ENCODE peak calls at places on chromosomes 5 and 9, in ten cellular contexts. One of them, this sample, is unnamed.

GRCh38 chr5:74510476-74510875 is 130.1 kb downstream of the ENC1 start:
- DNase-seq in bronchial epithelial cell: no peak
- DNase-seq in BJ: no peak
- DNase-seq in esophagus muscularis mucosa: no peak
- DNase-seq in cardiac muscle cell: no peak
- DNase-seq in fibroblast of lung: no peak
- DNase-seq in mesendoderm: no peak
- DNase-seq in aorta: no peak
- DNase-seq in astrocyte: no peak
- DNase-seq in Panc1: no peak
- DNase-seq in this sample: no peak

GRCh38 chr9:34771023-34771422 is 61.1 kb upstream of the CCL21 start:
- DNase-seq in Panc1: no peak
- DNase-seq in bronchial epithelial cell: peak; percentile 89
- DNase-seq in astrocyte: no peak
- DNase-seq in mesendoderm: no peak
- DNase-seq in fibroblast of lung: no peak
- DNase-seq in aorta: no peak
- DNase-seq in esophagus muscularis mucosa: no peak
- DNase-seq in cardiac muscle cell: peak; percentile 3
- DNase-seq in BJ: no peak
- DNase-seq in this sample: no peak

GRCh38 chr9:107144475-107144874 is 138.6 kb upstream of the RAD23B start:
- DNase-seq in cardiac muscle cell: no peak
- DNase-seq in BJ: no peak
- DNase-seq in esophagus muscularis mucosa: no peak
- DNase-seq in mesendoderm: no peak
- DNase-seq in bronchial epithelial cell: no peak
- DNase-seq in astrocyte: no peak
- DNase-seq in aorta: no peak
- DNase-seq in Panc1: no peak
- DNase-seq in fibroblast of lung: no peak
- DNase-seq in this sample: no peak

GRCh38 chr5:73994963-73995362 is 369.0 kb downstream of the ARHGEF28 start:
- DNase-seq in BJ: no peak
- DNase-seq in Panc1: no peak
- DNase-seq in aorta: no peak
- DNase-seq in cardiac muscle cell: no peak
- DNase-seq in esophagus muscularis mucosa: peak; percentile 17
- DNase-seq in astrocyte: no peak
- DNase-seq in bronchial epithelial cell: peak; percentile 95
- DNase-seq in mesendoderm: peak; percentile 42
- DNase-seq in fibroblast of lung: no peak
- DNase-seq in this sample: no peak

GRCh38 chr5:150313501-150313900 is 10.8 kb upstream of the ARSI start:
- DNase-seq in esophagus muscularis mucosa: no peak
- DNase-seq in astrocyte: no peak
- DNase-seq in Panc1: no peak
- DNase-seq in bronchial epithelial cell: no peak
- DNase-seq in BJ: no peak
- DNase-seq in cardiac muscle cell: no peak
- DNase-seq in aorta: no peak
- DNase-seq in mesendoderm: no peak
- DNase-seq in fibroblast of lung: no peak
- DNase-seq in this sample: no peak

GRCh38 chr5:62082370-62082778 is 223.6 kb upstream of the KIF2A start:
- DNase-seq in fibroblast of lung: peak; percentile 76
- DNase-seq in bronchial epithelial cell: peak; percentile 89
- DNase-seq in Panc1: peak; percentile 5
- DNase-seq in astrocyte: peak; percentile 69
- DNase-seq in mesendoderm: no peak
- DNase-seq in aorta: no peak
- DNase-seq in esophagus muscularis mucosa: no peak
- DNase-seq in cardiac muscle cell: no peak
- DNase-seq in BJ: peak; percentile 28
- DNase-seq in this sample: no peak

GRCh38 chr5:127517110-127517479 is 345 bp upstream of the PRRC1 start:
- DNase-seq in fibroblast of lung: peak; percentile 52
- DNase-seq in mesendoderm: no peak
- DNase-seq in bronchial epithelial cell: peak; percentile 11
- DNase-seq in astrocyte: peak; percentile 43
- DNase-seq in aorta: no peak
- DNase-seq in esophagus muscularis mucosa: no peak
- DNase-seq in Panc1: peak; percentile 18
- DNase-seq in BJ: no peak
- DNase-seq in cardiac muscle cell: no peak
- DNase-seq in this sample: no peak

GRCh38 chr5:87541033-87541432 is 128.3 kb upstream of the CCNH start:
- DNase-seq in cardiac muscle cell: peak; percentile 66
- DNase-seq in esophagus muscularis mucosa: no peak
- DNase-seq in BJ: no peak
- DNase-seq in astrocyte: peak; percentile 87
- DNase-seq in mesendoderm: peak; percentile 62
- DNase-seq in aorta: no peak
- DNase-seq in fibroblast of lung: peak; percentile 90
- DNase-seq in Panc1: no peak
- DNase-seq in bronchial epithelial cell: peak; percentile 55
- DNase-seq in this sample: no peak

GRCh38 chr5:136382071-136382470 is 16.7 kb upstream of the TRPC7 start:
- DNase-seq in fibroblast of lung: no peak
- DNase-seq in esophagus muscularis mucosa: no peak
- DNase-seq in mesendoderm: peak; percentile 81
- DNase-seq in bronchial epithelial cell: no peak
- DNase-seq in astrocyte: no peak
- DNase-seq in aorta: no peak
- DNase-seq in Panc1: no peak
- DNase-seq in BJ: no peak
- DNase-seq in cardiac muscle cell: no peak
- DNase-seq in this sample: no peak

GRCh38 chr9:95670122-95670521 is 153.4 kb upstream of the PTCH1 start:
- DNase-seq in Panc1: no peak
- DNase-seq in esophagus muscularis mucosa: peak; percentile 60
- DNase-seq in aorta: no peak
- DNase-seq in bronchial epithelial cell: no peak
- DNase-seq in fibroblast of lung: no peak
- DNase-seq in BJ: no peak
- DNase-seq in astrocyte: no peak
- DNase-seq in cardiac muscle cell: no peak
- DNase-seq in mesendoderm: no peak
- DNase-seq in this sample: no peak

GRCh38 chr9:86741311-86742215 is 205.7 kb downstream of the GAS1 start:
- DNase-seq in astrocyte: peak; percentile 81
- DNase-seq in aorta: no peak
- DNase-seq in mesendoderm: peak; percentile 94
- DNase-seq in BJ: no peak
- DNase-seq in Panc1: no peak
- DNase-seq in fibroblast of lung: peak; percentile 82
- DNase-seq in cardiac muscle cell: peak; percentile 65
- DNase-seq in bronchial epithelial cell: peak; percentile 100
- DNase-seq in esophagus muscularis mucosa: no peak
- DNase-seq in this sample: no peak

GRCh38 chr9:19049872-19050636 is 827 bp downstream of the RRAGA start:
- DNase-seq in fibroblast of lung: peak; percentile 63
- DNase-seq in astrocyte: peak; percentile 58
- DNase-seq in Panc1: no peak
- DNase-seq in aorta: no peak
- DNase-seq in cardiac muscle cell: peak; percentile 53
- DNase-seq in BJ: no peak
- DNase-seq in bronchial epithelial cell: peak; percentile 20
- DNase-seq in mesendoderm: peak; percentile 41
- DNase-seq in esophagus muscularis mucosa: no peak
- DNase-seq in this sample: no peak

GRCh38 chr9:4293293-4293931 is 6.5 kb downstream of the GLIS3 start:
- DNase-seq in astrocyte: peak; percentile 99
- DNase-seq in Panc1: no peak
- DNase-seq in mesendoderm: peak; percentile 72
- DNase-seq in bronchial epithelial cell: peak; percentile 95
- DNase-seq in esophagus muscularis mucosa: peak; percentile 79
- DNase-seq in aorta: no peak
- DNase-seq in fibroblast of lung: peak; percentile 99
- DNase-seq in BJ: peak; percentile 95
- DNase-seq in cardiac muscle cell: peak; percentile 91
- DNase-seq in this sample: no peak

GRCh38 chr5:2149196-2149541 is 266.4 kb upstream of the IRX4 start:
- DNase-seq in mesendoderm: peak; percentile 87
- DNase-seq in fibroblast of lung: peak; percentile 16
- DNase-seq in cardiac muscle cell: peak; percentile 31
- DNase-seq in BJ: no peak
- DNase-seq in esophagus muscularis mucosa: no peak
- DNase-seq in Panc1: no peak
- DNase-seq in aorta: no peak
- DNase-seq in astrocyte: peak; percentile 1
- DNase-seq in bronchial epithelial cell: no peak
- DNase-seq in this sample: no peak

GRCh38 chr9:81534138-81534865 is 155.0 kb downstream of the TLE1 start:
- DNase-seq in astrocyte: no peak
- DNase-seq in fibroblast of lung: no peak
- DNase-seq in aorta: no peak
- DNase-seq in cardiac muscle cell: no peak
- DNase-seq in mesendoderm: no peak
- DNase-seq in Panc1: no peak
- DNase-seq in BJ: no peak
- DNase-seq in esophagus muscularis mucosa: no peak
- DNase-seq in bronchial epithelial cell: peak; percentile 72
- DNase-seq in this sample: no peak

DNA sequence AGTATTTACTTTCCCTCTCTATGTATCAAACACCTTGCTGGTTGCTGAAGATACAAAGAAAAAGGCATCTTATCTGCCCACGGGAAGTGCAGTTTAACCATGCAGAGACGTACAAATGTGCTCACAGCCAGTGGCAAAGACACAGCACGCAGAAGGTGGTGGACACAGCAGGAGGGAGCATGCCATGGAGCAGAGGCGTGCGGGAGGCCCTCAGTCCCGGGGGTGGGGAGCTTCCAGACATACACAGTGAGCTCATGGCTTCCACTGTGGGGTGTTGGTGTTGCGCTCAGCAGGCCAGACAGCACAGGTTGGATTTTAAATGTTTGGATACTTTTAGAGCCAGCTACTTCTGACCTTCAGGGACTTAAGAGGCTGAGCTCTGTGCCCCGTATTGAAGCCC is 8.8 kb upstream of the BARX1 start:
- DNase-seq in mesendoderm: no peak
- DNase-seq in bronchial epithelial cell: no peak
- DNase-seq in aorta: no peak
- DNase-seq in fibroblast of lung: no peak
- DNase-seq in BJ: no peak
- DNase-seq in astrocyte: no peak
- DNase-seq in cardiac muscle cell: no peak
- DNase-seq in Panc1: no peak
- DNase-seq in esophagus muscularis mucosa: no peak
- DNase-seq in this sample: no peak
- H3K27me3 ChIP-seq in mesendoderm: peaks cover 31% of the 10 kb centered on the region
- H3K27me3 ChIP-seq in bronchial epithelial cell: peaks cover 26% of the 10 kb centered on the region
- H3K27me3 ChIP-seq in aorta: no peaks in the 10 kb centered on the region
- H3K27me3 ChIP-seq in fibroblast of lung: peaks cover 29% of the 10 kb centered on the region
- H3K27me3 ChIP-seq in BJ: peaks cover 26% of the 10 kb centered on the region
- H3K27me3 ChIP-seq in astrocyte: peaks cover 32% of the 10 kb centered on the region
- H3K27me3 ChIP-seq in cardiac muscle cell: peaks cover 47% of the 10 kb centered on the region
- H3K27me3 ChIP-seq in Panc1: no peaks in the 10 kb centered on the region
- H3K27me3 ChIP-seq in esophagus muscularis mucosa: peaks cover 6% of the 10 kb centered on the region
- H3K27me3 ChIP-seq in this sample: peaks cover 84% of the 10 kb centered on the region

GRCh38 chr5:159456722-159457462 is 126.6 kb upstream of the IL12B start:
- DNase-seq in esophagus muscularis mucosa: no peak
- DNase-seq in Panc1: no peak
- DNase-seq in cardiac muscle cell: no peak
- DNase-seq in mesendoderm: peak; percentile 56
- DNase-seq in aorta: no peak
- DNase-seq in bronchial epithelial cell: peak; percentile 71
- DNase-seq in astrocyte: peak; percentile 51
- DNase-seq in fibroblast of lung: peak; percentile 69
- DNase-seq in BJ: no peak
- DNase-seq in this sample: no peak
- H3K27me3 ChIP-seq in esophagus muscularis mucosa: no peaks in the 10 kb centered on the region
- H3K27me3 ChIP-seq in Panc1: no peaks in the 10 kb centered on the region
- H3K27me3 ChIP-seq in cardiac muscle cell: no peaks in the 10 kb centered on the region
- H3K27me3 ChIP-seq in mesendoderm: no peaks in the 10 kb centered on the region
- H3K27me3 ChIP-seq in aorta: no peaks in the 10 kb centered on the region
- H3K27me3 ChIP-seq in bronchial epithelial cell: peaks cover 3% of the 10 kb centered on the region
- H3K27me3 ChIP-seq in astrocyte: no peaks in the 10 kb centered on the region
- H3K27me3 ChIP-seq in fibroblast of lung: no peaks in the 10 kb centered on the region
- H3K27me3 ChIP-seq in BJ: no peaks in the 10 kb centered on the region
- H3K27me3 ChIP-seq in this sample: no peaks in the 10 kb centered on the region

GRCh38 chr5:181054138-181054537 is 14.1 kb downstream of the BTNL9 start:
- DNase-seq in astrocyte: no peak
- DNase-seq in bronchial epithelial cell: no peak
- DNase-seq in Panc1: no peak
- DNase-seq in cardiac muscle cell: no peak
- DNase-seq in fibroblast of lung: no peak
- DNase-seq in mesendoderm: no peak
- DNase-seq in aorta: no peak
- DNase-seq in BJ: no peak
- DNase-seq in esophagus muscularis mucosa: no peak
- DNase-seq in this sample: no peak
- H3K27me3 ChIP-seq in astrocyte: peaks cover 47% of the 10 kb centered on the region
- H3K27me3 ChIP-seq in bronchial epithelial cell: peaks cover 26% of the 10 kb centered on the region
- H3K27me3 ChIP-seq in Panc1: no peaks in the 10 kb centered on the region
- H3K27me3 ChIP-seq in cardiac muscle cell: peaks cover 85% of the 10 kb centered on the region
- H3K27me3 ChIP-seq in fibroblast of lung: peaks cover 34% of the 10 kb centered on the region
- H3K27me3 ChIP-seq in mesendoderm: peaks cover 57% of the 10 kb centered on the region
- H3K27me3 ChIP-seq in aorta: no peaks in the 10 kb centered on the region
- H3K27me3 ChIP-seq in BJ: peaks cover 33% of the 10 kb centered on the region
- H3K27me3 ChIP-seq in esophagus muscularis mucosa: peaks cover 3% of the 10 kb centered on the region
- H3K27me3 ChIP-seq in this sample: peaks cover 53% of the 10 kb centered on the region

GRCh38 chr9:136744747-136745146 is 2.0 kb upstream of the LCN10 start:
- DNase-seq in BJ: no peak
- DNase-seq in fibroblast of lung: no peak
- DNase-seq in aorta: no peak
- DNase-seq in Panc1: no peak
- DNase-seq in mesendoderm: no peak
- DNase-seq in cardiac muscle cell: no peak
- DNase-seq in esophagus muscularis mucosa: no peak
- DNase-seq in astrocyte: no peak
- DNase-seq in bronchial epithelial cell: no peak
- DNase-seq in this sample: peak; percentile 49

GRCh38 chr9:136740971-136741884 is 1.5 kb downstream of the LCN10 start:
- DNase-seq in astrocyte: no peak
- DNase-seq in bronchial epithelial cell: no peak
- DNase-seq in Panc1: no peak
- DNase-seq in BJ: no peak
- DNase-seq in esophagus muscularis mucosa: no peak
- DNase-seq in aorta: no peak
- DNase-seq in cardiac muscle cell: peak; percentile 48
- DNase-seq in fibroblast of lung: no peak
- DNase-seq in mesendoderm: no peak
- DNase-seq in this sample: no peak

GRCh38 chr9:136741885-136742568 is 713 bp downstream of the LCN10 start:
- DNase-seq in BJ: no peak
- DNase-seq in astrocyte: no peak
- DNase-seq in bronchial epithelial cell: no peak
- DNase-seq in esophagus muscularis mucosa: no peak
- DNase-seq in aorta: no peak
- DNase-seq in fibroblast of lung: no peak
- DNase-seq in Panc1: no peak
- DNase-seq in mesendoderm: no peak
- DNase-seq in cardiac muscle cell: no peak
- DNase-seq in this sample: peak; percentile 80

GRCh38 chr9:136743639-136744211 is 985 bp upstream of the LCN10 start:
- DNase-seq in BJ: no peak
- DNase-seq in cardiac muscle cell: no peak
- DNase-seq in astrocyte: no peak
- DNase-seq in aorta: no peak
- DNase-seq in esophagus muscularis mucosa: no peak
- DNase-seq in Panc1: no peak
- DNase-seq in fibroblast of lung: no peak
- DNase-seq in mesendoderm: no peak
- DNase-seq in bronchial epithelial cell: no peak
- DNase-seq in this sample: peak; percentile 61

GRCh38 chr9:136742640-136743391 is at the start of gene LCN10:
- DNase-seq in esophagus muscularis mucosa: no peak
- DNase-seq in bronchial epithelial cell: no peak
- DNase-seq in mesendoderm: peak; percentile 78
- DNase-seq in cardiac muscle cell: no peak
- DNase-seq in Panc1: no peak
- DNase-seq in BJ: no peak
- DNase-seq in astrocyte: no peak
- DNase-seq in aorta: no peak
- DNase-seq in fibroblast of lung: no peak
- DNase-seq in this sample: peak; percentile 75
- H3K27me3 ChIP-seq in esophagus muscularis mucosa: no peaks in the 10 kb centered on the region
- H3K27me3 ChIP-seq in bronchial epithelial cell: peaks cover 28% of the 10 kb centered on the region
- H3K27me3 ChIP-seq in mesendoderm: no peaks in the 10 kb centered on the region
- H3K27me3 ChIP-seq in cardiac muscle cell: no peaks in the 10 kb centered on the region
- H3K27me3 ChIP-seq in Panc1: no peaks in the 10 kb centered on the region
- H3K27me3 ChIP-seq in BJ: peaks cover 11% of the 10 kb centered on the region
- H3K27me3 ChIP-seq in astrocyte: peaks cover 19% of the 10 kb centered on the region
- H3K27me3 ChIP-seq in aorta: no peaks in the 10 kb centered on the region
- H3K27me3 ChIP-seq in fibroblast of lung: peaks cover 26% of the 10 kb centered on the region
- H3K27me3 ChIP-seq in this sample: peaks cover 53% of the 10 kb centered on the region